ENCODE peak calls at places on chromosomes 11 and 22, in four cellular contexts. One of them, this sample, is unnamed.

GRCh38 chr22:16925407-16925966 is 82.5 kb downstream of the GAB4 start:
- DNase-seq in activated T-cell treated with anti-CD3 and anti-CD28 coated beads, Interleukin-2, amount 50 U/mL, for 72 hours: no peak
- DNase-seq in stimulated activated CD4-positive, alpha-beta T cell treated with anti-CD3 and anti-CD28 coated beads, Interleukin-12 subunit alpha, Interleukin-12 subunit beta, amount 100 ng/mL, for 24 hours: no peak
- DNase-seq in M059J: no peak
- DNase-seq in this sample: no peak

GRCh38 chr11:134363161-134363560 is 31.4 kb downstream of the GLB1L2 start:
- DNase-seq in activated T-cell treated with anti-CD3 and anti-CD28 coated beads, Interleukin-2, amount 50 U/mL, for 72 hours: no peak
- DNase-seq in stimulated activated CD4-positive, alpha-beta T cell treated with anti-CD3 and anti-CD28 coated beads, Interleukin-12 subunit alpha, Interleukin-12 subunit beta, amount 100 ng/mL, for 24 hours: no peak
- DNase-seq in M059J: no peak
- DNase-seq in this sample: no peak

GRCh38 chr22:40414838-40415505 is 44.6 kb downstream of the SGSM3 start:
- DNase-seq in activated T-cell treated with anti-CD3 and anti-CD28 coated beads, Interleukin-2, amount 50 U/mL, for 72 hours: no peak
- DNase-seq in stimulated activated CD4-positive, alpha-beta T cell treated with anti-CD3 and anti-CD28 coated beads, Interleukin-12 subunit alpha, Interleukin-12 subunit beta, amount 100 ng/mL, for 24 hours: no peak
- DNase-seq in M059J: no peak
- DNase-seq in this sample: peak

GRCh38 chr22:26740253-26740652 is 82.9 kb downstream of the MIAT start:
- DNase-seq in activated T-cell treated with anti-CD3 and anti-CD28 coated beads, Interleukin-2, amount 50 U/mL, for 72 hours: no peak
- DNase-seq in stimulated activated CD4-positive, alpha-beta T cell treated with anti-CD3 and anti-CD28 coated beads, Interleukin-12 subunit alpha, Interleukin-12 subunit beta, amount 100 ng/mL, for 24 hours: no peak
- DNase-seq in M059J: no peak
- DNase-seq in this sample: no peak

GRCh38 chr22:45889539-45890350 is 87.2 kb downstream of the WNT7B start:
- DNase-seq in activated T-cell treated with anti-CD3 and anti-CD28 coated beads, Interleukin-2, amount 50 U/mL, for 72 hours: no peak
- DNase-seq in stimulated activated CD4-positive, alpha-beta T cell treated with anti-CD3 and anti-CD28 coated beads, Interleukin-12 subunit alpha, Interleukin-12 subunit beta, amount 100 ng/mL, for 24 hours: no peak
- DNase-seq in M059J: peak
- DNase-seq in this sample: no peak

GRCh38 chr11:59206635-59207034 is 6.1 kb downstream of the MPEG1 start:
- DNase-seq in activated T-cell treated with anti-CD3 and anti-CD28 coated beads, Interleukin-2, amount 50 U/mL, for 72 hours: no peak
- DNase-seq in stimulated activated CD4-positive, alpha-beta T cell treated with anti-CD3 and anti-CD28 coated beads, Interleukin-12 subunit alpha, Interleukin-12 subunit beta, amount 100 ng/mL, for 24 hours: no peak
- DNase-seq in M059J: peak
- DNase-seq in this sample: no peak

GRCh38 chr11:72072348-72072747 is 8.0 kb downstream of the NUMA1 start:
- DNase-seq in activated T-cell treated with anti-CD3 and anti-CD28 coated beads, Interleukin-2, amount 50 U/mL, for 72 hours: no peak
- DNase-seq in stimulated activated CD4-positive, alpha-beta T cell treated with anti-CD3 and anti-CD28 coated beads, Interleukin-12 subunit alpha, Interleukin-12 subunit beta, amount 100 ng/mL, for 24 hours: no peak
- DNase-seq in M059J: peak
- DNase-seq in this sample: no peak

GRCh38 chr22:47162865-47163264 is 400.4 kb downstream of the TBC1D22A start:
- DNase-seq in activated T-cell treated with anti-CD3 and anti-CD28 coated beads, Interleukin-2, amount 50 U/mL, for 72 hours: no peak
- DNase-seq in stimulated activated CD4-positive, alpha-beta T cell treated with anti-CD3 and anti-CD28 coated beads, Interleukin-12 subunit alpha, Interleukin-12 subunit beta, amount 100 ng/mL, for 24 hours: no peak
- DNase-seq in M059J: no peak
- DNase-seq in this sample: no peak

GRCh38 chr22:45855961-45856360 is 121.0 kb downstream of the WNT7B start:
- DNase-seq in activated T-cell treated with anti-CD3 and anti-CD28 coated beads, Interleukin-2, amount 50 U/mL, for 72 hours: no peak
- DNase-seq in stimulated activated CD4-positive, alpha-beta T cell treated with anti-CD3 and anti-CD28 coated beads, Interleukin-12 subunit alpha, Interleukin-12 subunit beta, amount 100 ng/mL, for 24 hours: no peak
- DNase-seq in M059J: no peak
- DNase-seq in this sample: no peak

GRCh38 chr11:6782720-6783119 is at the start of gene OR2AG1:
- DNase-seq in activated T-cell treated with anti-CD3 and anti-CD28 coated beads, Interleukin-2, amount 50 U/mL, for 72 hours: no peak
- DNase-seq in stimulated activated CD4-positive, alpha-beta T cell treated with anti-CD3 and anti-CD28 coated beads, Interleukin-12 subunit alpha, Interleukin-12 subunit beta, amount 100 ng/mL, for 24 hours: no peak
- DNase-seq in M059J: no peak
- DNase-seq in this sample: no peak

GRCh38 chr11:118870396-118871343 is 13.0 kb upstream of the CXCR5 start:
- DNase-seq in activated T-cell treated with anti-CD3 and anti-CD28 coated beads, Interleukin-2, amount 50 U/mL, for 72 hours: peak
- DNase-seq in stimulated activated CD4-positive, alpha-beta T cell treated with anti-CD3 and anti-CD28 coated beads, Interleukin-12 subunit alpha, Interleukin-12 subunit beta, amount 100 ng/mL, for 24 hours: no peak
- DNase-seq in M059J: peak
- DNase-seq in this sample: peak

GRCh38 chr11:73306069-73306468 is 2.0 kb upstream of the ARHGEF17 start:
- DNase-seq in activated T-cell treated with anti-CD3 and anti-CD28 coated beads, Interleukin-2, amount 50 U/mL, for 72 hours: no peak
- DNase-seq in stimulated activated CD4-positive, alpha-beta T cell treated with anti-CD3 and anti-CD28 coated beads, Interleukin-12 subunit alpha, Interleukin-12 subunit beta, amount 100 ng/mL, for 24 hours: no peak
- DNase-seq in M059J: no peak
- DNase-seq in this sample: no peak

GRCh38 chr11:61018059-61018458 is 46.6 kb downstream of the CD6 start:
- DNase-seq in activated T-cell treated with anti-CD3 and anti-CD28 coated beads, Interleukin-2, amount 50 U/mL, for 72 hours: no peak
- DNase-seq in stimulated activated CD4-positive, alpha-beta T cell treated with anti-CD3 and anti-CD28 coated beads, Interleukin-12 subunit alpha, Interleukin-12 subunit beta, amount 100 ng/mL, for 24 hours: no peak
- DNase-seq in M059J: no peak
- DNase-seq in this sample: no peak

GRCh38 chr22:35212020-35212419 is 45.3 kb upstream of the HMGXB4 start:
- DNase-seq in activated T-cell treated with anti-CD3 and anti-CD28 coated beads, Interleukin-2, amount 50 U/mL, for 72 hours: no peak
- DNase-seq in stimulated activated CD4-positive, alpha-beta T cell treated with anti-CD3 and anti-CD28 coated beads, Interleukin-12 subunit alpha, Interleukin-12 subunit beta, amount 100 ng/mL, for 24 hours: no peak
- DNase-seq in M059J: peak
- DNase-seq in this sample: no peak

GRCh38 chr22:31241936-31242335 is 29.8 kb downstream of the LIMK2 start:
- DNase-seq in activated T-cell treated with anti-CD3 and anti-CD28 coated beads, Interleukin-2, amount 50 U/mL, for 72 hours: no peak
- DNase-seq in stimulated activated CD4-positive, alpha-beta T cell treated with anti-CD3 and anti-CD28 coated beads, Interleukin-12 subunit alpha, Interleukin-12 subunit beta, amount 100 ng/mL, for 24 hours: no peak
- DNase-seq in M059J: peak
- DNase-seq in this sample: no peak

GRCh38 chr11:1490651-1491050 is 4.1 kb upstream of the MOB2 start:
- DNase-seq in activated T-cell treated with anti-CD3 and anti-CD28 coated beads, Interleukin-2, amount 50 U/mL, for 72 hours: no peak
- DNase-seq in stimulated activated CD4-positive, alpha-beta T cell treated with anti-CD3 and anti-CD28 coated beads, Interleukin-12 subunit alpha, Interleukin-12 subunit beta, amount 100 ng/mL, for 24 hours: no peak
- DNase-seq in M059J: no peak
- DNase-seq in this sample: no peak

GRCh38 chr22:49903322-49904039 is 14.8 kb downstream of the ALG12 start:
- DNase-seq in activated T-cell treated with anti-CD3 and anti-CD28 coated beads, Interleukin-2, amount 50 U/mL, for 72 hours: no peak
- DNase-seq in stimulated activated CD4-positive, alpha-beta T cell treated with anti-CD3 and anti-CD28 coated beads, Interleukin-12 subunit alpha, Interleukin-12 subunit beta, amount 100 ng/mL, for 24 hours: no peak
- DNase-seq in M059J: no peak
- DNase-seq in this sample: no peak

GRCh38 chr11:46743043-46743442 is 24.0 kb downstream of the F2 start:
- DNase-seq in activated T-cell treated with anti-CD3 and anti-CD28 coated beads, Interleukin-2, amount 50 U/mL, for 72 hours: no peak
- DNase-seq in stimulated activated CD4-positive, alpha-beta T cell treated with anti-CD3 and anti-CD28 coated beads, Interleukin-12 subunit alpha, Interleukin-12 subunit beta, amount 100 ng/mL, for 24 hours: no peak
- DNase-seq in M059J: no peak
- DNase-seq in this sample: no peak

GRCh38 chr11:117818036-117818858 is 6.3 kb downstream of the FXYD2 start:
- DNase-seq in activated T-cell treated with anti-CD3 and anti-CD28 coated beads, Interleukin-2, amount 50 U/mL, for 72 hours: peak
- DNase-seq in stimulated activated CD4-positive, alpha-beta T cell treated with anti-CD3 and anti-CD28 coated beads, Interleukin-12 subunit alpha, Interleukin-12 subunit beta, amount 100 ng/mL, for 24 hours: no peak
- DNase-seq in M059J: peak
- DNase-seq in this sample: peak

GRCh38 chr22:33841281-33842005 is 78.8 kb downstream of the LARGE1 start:
- DNase-seq in activated T-cell treated with anti-CD3 and anti-CD28 coated beads, Interleukin-2, amount 50 U/mL, for 72 hours: no peak
- DNase-seq in stimulated activated CD4-positive, alpha-beta T cell treated with anti-CD3 and anti-CD28 coated beads, Interleukin-12 subunit alpha, Interleukin-12 subunit beta, amount 100 ng/mL, for 24 hours: no peak
- DNase-seq in M059J: no peak
- DNase-seq in this sample: peak

GRCh38 chr11:10930961-10931760 is 73.3 kb upstream of the ZBED5 start:
- DNase-seq in activated T-cell treated with anti-CD3 and anti-CD28 coated beads, Interleukin-2, amount 50 U/mL, for 72 hours: peak
- DNase-seq in stimulated activated CD4-positive, alpha-beta T cell treated with anti-CD3 and anti-CD28 coated beads, Interleukin-12 subunit alpha, Interleukin-12 subunit beta, amount 100 ng/mL, for 24 hours: no peak
- DNase-seq in M059J: peak
- DNase-seq in this sample: peak

GRCh38 chr22:28935713-28936112 is 52.3 kb downstream of the ZNRF3 start:
- DNase-seq in activated T-cell treated with anti-CD3 and anti-CD28 coated beads, Interleukin-2, amount 50 U/mL, for 72 hours: no peak
- DNase-seq in stimulated activated CD4-positive, alpha-beta T cell treated with anti-CD3 and anti-CD28 coated beads, Interleukin-12 subunit alpha, Interleukin-12 subunit beta, amount 100 ng/mL, for 24 hours: no peak
- DNase-seq in M059J: no peak
- DNase-seq in this sample: no peak

GRCh38 chr11:78429209-78429608 is 11.6 kb upstream of the GAB2 start:
- DNase-seq in activated T-cell treated with anti-CD3 and anti-CD28 coated beads, Interleukin-2, amount 50 U/mL, for 72 hours: no peak
- DNase-seq in stimulated activated CD4-positive, alpha-beta T cell treated with anti-CD3 and anti-CD28 coated beads, Interleukin-12 subunit alpha, Interleukin-12 subunit beta, amount 100 ng/mL, for 24 hours: no peak
- DNase-seq in M059J: no peak
- DNase-seq in this sample: no peak

GRCh38 chr11:45092901-45093760 is 53.3 kb upstream of the PRDM11 start:
- DNase-seq in activated T-cell treated with anti-CD3 and anti-CD28 coated beads, Interleukin-2, amount 50 U/mL, for 72 hours: peak
- DNase-seq in stimulated activated CD4-positive, alpha-beta T cell treated with anti-CD3 and anti-CD28 coated beads, Interleukin-12 subunit alpha, Interleukin-12 subunit beta, amount 100 ng/mL, for 24 hours: no peak
- DNase-seq in M059J: peak
- DNase-seq in this sample: no peak

GRCh38 chr11:57311109-57311936 is 13.4 kb downstream of the TNKS1BP1 start:
- DNase-seq in activated T-cell treated with anti-CD3 and anti-CD28 coated beads, Interleukin-2, amount 50 U/mL, for 72 hours: peak
- DNase-seq in stimulated activated CD4-positive, alpha-beta T cell treated with anti-CD3 and anti-CD28 coated beads, Interleukin-12 subunit alpha, Interleukin-12 subunit beta, amount 100 ng/mL, for 24 hours: peak
- DNase-seq in M059J: peak
- DNase-seq in this sample: peak

This sample was measured in GM20000.